ENCODE peak calls at places on chromosomes 3 and 15, in nine cellular contexts. W is NB4, G is Peyer's patch, J is gastrocnemius medialis, D is IMR-90, Q is body of pancreas, T is stomach, N is sigmoid colon, R is transverse colon. M is an unnamed sample.

GRCh38 chr3:141489184-141489583 is 2.4 kb downstream of the RASA2 start:
- DNase-seq in J (no peak), T (no peak), W (no peak), Q (no peak), D (no peak), R (no peak), G (no peak), N (no peak), M (no peak)

GRCh38 chr3:17742837-17743659 is 617 bp upstream of the TBC1D5 start:
- DNase-seq in D (peak), G (no peak), R (no peak), J (no peak), T (peak), N (no peak), W (no peak), Q (no peak), M (no peak)

GRCh38 chr3:86563358-86563970 is 427.5 kb downstream of the VGLL3 start:
- DNase-seq in W (peak), J (no peak), Q (no peak), G (no peak), T (no peak), N (no peak), D (peak), R (no peak), M (no peak)

GRCh38 chr3:126158016-126158911 is 22.1 kb downstream of the ALDH1L1 start:
- DNase-seq in R (no peak), Q (no peak), N (no peak), G (no peak), D (no peak), J (no peak), W (no peak), T (no peak), M (peak)

GRCh38 chr3:153165211-153165815 is 3.3 kb downstream of the RAP2B start:
- DNase-seq in T (no peak), G (no peak), N (no peak), J (no peak), D (peak), Q (no peak), W (peak), R (no peak), M (no peak)

GRCh38 chr3:14242490-14243311 is 64.1 kb downstream of the LSM3 start:
- DNase-seq in T (no peak), G (no peak), J (no peak), W (no peak), R (no peak), Q (no peak), D (no peak), N (no peak), M (no peak)

GRCh38 chr15:79978694-79979519 is 7.9 kb upstream of the BCL2A1 start:
- DNase-seq in D (peak), T (no peak), N (no peak), R (no peak), G (peak), J (no peak), W (peak), Q (no peak), M (peak)

GRCh38 chr3:169695051-169695450 is 31.5 kb upstream of the MECOM start:
- DNase-seq in N (no peak), G (no peak), W (no peak), D (peak), T (no peak), R (no peak), J (no peak), Q (no peak), M (no peak)

GRCh38 chr3:128483657-128484403 is 9.2 kb downstream of the GATA2 start:
- DNase-seq in G (no peak), D (no peak), W (no peak), J (no peak), R (no peak), Q (no peak), N (no peak), T (no peak), M (peak)

GRCh38 chr15:55907797-55908196 is 85.6 kb downstream of the NEDD4 start:
- DNase-seq in J (peak), T (no peak), R (no peak), D (peak), G (no peak), Q (no peak), N (no peak), W (no peak), M (no peak)

GRCh38 chr3:31841515-31841914 is 139.5 kb downstream of the OSBPL10 start:
- DNase-seq in G (no peak), W (no peak), T (no peak), N (no peak), Q (no peak), D (no peak), J (no peak), R (no peak), M (no peak)

GRCh38 chr3:100602506-100603444 is 6.6 kb upstream of the ADGRG7 start:
- DNase-seq in N (no peak), J (no peak), G (no peak), D (peak), Q (no peak), W (no peak), T (no peak), R (no peak), M (no peak)

GRCh38 chr3:6255229-6255628 is 605.7 kb upstream of the GRM7 start:
- DNase-seq in G (no peak), W (no peak), D (no peak), R (no peak), N (no peak), J (no peak), T (no peak), Q (no peak), M (no peak)
- TF ChIP-seq CTCF in G (no peak), W (no peak), D (no peak), R (no peak), N (no peak), J (no peak), T (no peak), Q (no peak), M (no peak)

GRCh38 chr3:9397911-9398714 is 698 bp downstream of the SETD5 start:
- DNase-seq in G (peak), T (peak), J (peak), D (peak), R (peak), Q (peak), N (peak), W (no peak), M (peak)
- TF ChIP-seq POLR2A in G (no peak), T (no peak), J (no peak), D (no peak), R (no peak), Q (peak), N (no peak), W (no peak), M (no peak)

DNA sequence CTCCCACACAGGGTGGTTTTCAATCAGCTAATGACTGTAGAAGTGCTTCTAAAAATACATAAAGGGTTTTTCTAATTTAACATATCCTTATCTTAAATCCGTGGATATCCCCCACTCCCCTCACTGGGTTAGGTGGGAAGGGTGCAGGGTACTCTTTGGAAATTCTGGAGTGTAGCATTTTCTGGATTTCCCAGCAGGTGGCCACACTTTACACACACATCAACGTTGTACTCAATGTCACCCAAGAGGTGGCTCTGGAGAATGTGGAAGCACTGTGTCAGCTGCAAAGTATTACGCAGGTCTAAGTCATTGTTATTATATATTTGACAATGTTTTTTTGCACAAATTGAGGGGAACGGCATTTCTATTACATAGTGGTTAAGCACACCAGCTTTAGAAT is 168.8 kb downstream of the CHDH start:
- DNase-seq in G (no peak), R (no peak), W (peak), J (no peak), Q (no peak), N (no peak), D (no peak), T (no peak), M (no peak)
- TF ChIP-seq CTCF in G (no peak), R (peak), W (peak), J (no peak), Q (no peak), N (no peak), D (no peak), T (peak), M (no peak)

DNA sequence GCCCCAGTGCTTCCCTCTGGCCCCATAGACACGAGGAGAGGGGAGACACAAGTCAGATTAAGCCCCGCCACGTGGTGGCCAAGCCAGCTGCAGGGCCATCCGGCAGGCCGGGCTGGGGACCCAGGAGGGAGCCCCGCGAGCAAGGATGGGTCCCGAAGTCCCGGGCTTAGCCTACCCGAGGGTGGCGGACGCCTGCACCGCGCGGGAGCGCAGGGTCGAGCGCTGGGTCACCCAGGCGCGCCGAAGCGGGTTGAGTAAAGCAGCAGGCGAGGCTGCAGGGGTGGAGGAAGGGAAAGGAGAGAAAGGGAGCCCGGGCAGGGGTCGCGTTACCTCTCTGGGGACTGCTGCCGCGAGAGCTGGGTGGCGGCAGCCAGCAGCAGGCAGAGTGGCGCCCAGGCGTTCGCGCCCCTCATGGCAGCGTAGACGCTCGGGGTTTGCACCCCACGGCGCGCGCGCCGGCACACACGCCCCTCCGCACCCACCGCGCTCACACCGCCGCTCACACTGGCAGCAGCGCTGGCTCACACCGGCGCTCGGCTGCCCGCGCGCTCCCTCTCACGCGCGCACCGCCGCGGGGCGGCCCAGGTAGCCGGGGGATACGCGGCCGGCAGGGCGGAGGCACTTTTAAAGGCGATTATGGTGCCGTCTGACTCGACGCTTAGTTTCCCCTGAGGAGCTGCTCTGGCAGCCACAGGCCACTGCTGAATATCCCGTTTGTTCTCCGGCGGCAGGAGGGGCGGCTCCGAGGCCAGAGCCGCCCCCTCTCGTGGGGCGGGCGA is at the start of gene PCOLCE2:
- DNase-seq in N (peak), T (no peak), J (no peak), W (peak), R (peak), G (no peak), Q (peak), D (no peak), M (peak)
- TF ChIP-seq POLR2A in N (no peak), T (no peak), J (no peak), W (no peak), R (no peak), G (no peak), Q (no peak), D (no peak), M (no peak)

GRCh38 chr3:41073190-41073589 is 126.1 kb upstream of the CTNNB1 start:
- DNase-seq in G (no peak), J (no peak), D (no peak), Q (no peak), T (no peak), W (no peak), R (no peak), N (no peak), M (no peak)

GRCh38 chr3:41076399-41076798 is 122.9 kb upstream of the CTNNB1 start:
- DNase-seq in W (no peak), T (no peak), D (no peak), Q (no peak), G (no peak), R (no peak), N (no peak), J (no peak), M (no peak)

GRCh38 chr3:41075958-41076357 is 123.3 kb upstream of the CTNNB1 start:
- DNase-seq in Q (no peak), N (peak), W (no peak), R (no peak), G (no peak), T (no peak), D (no peak), J (no peak), M (no peak)
- TF ChIP-seq CTCF in Q (no peak), N (no peak), W (no peak), R (no peak), G (no peak), T (no peak), D (no peak), J (no peak), M (peak)